ENCODE peak calls at places on chromosomes 2 and 18, in seven cellular contexts. U is stimulated activated CD4-positive, alpha-beta T cell treated with anti-CD3 and anti-CD28 coated beads, Interleukin-2, amount 100 ng/mL, for 48 hours; O is NCI-H460; V is NCI-H1092; X is NCI-H524; H is fibroblast of pulmonary artery; I is nephron progenitor cell. P is an unnamed sample.

GRCh38 chr2:172643142-172643541 is 87.3 kb downstream of the PDK1 start:
- DNase-seq in X (no peak), V (no peak), H (no peak), I (no peak), U (no peak), O (peak; percentile 98), P (peak; percentile 49)

GRCh38 chr2:176163655-176164021 is 6.5 kb downstream of the HOXD3 start:
- DNase-seq in H (no peak), V (no peak), U (no peak), O (no peak), I (no peak), X (no peak), P (no peak)

GRCh38 chr2:27799646-27800010 is 28.1 kb downstream of the MRPL33 start:
- DNase-seq in H (no peak), U (no peak), X (no peak), O (no peak), V (no peak), I (no peak), P (no peak)

GRCh38 chr18:49869354-49869753 is 56.0 kb upstream of the ACAA2 start:
- DNase-seq in I (no peak), O (no peak), V (peak; percentile 33), H (no peak), U (no peak), X (no peak), P (no peak)

GRCh38 chr2:49950635-49951034 is 796.3 kb upstream of the FSHR start:
- DNase-seq in U (no peak), O (no peak), X (no peak), I (no peak), V (no peak), H (no peak), P (no peak)

GRCh38 chr2:1032030-1032429 is 81.4 kb downstream of the SNTG2 start:
- DNase-seq in I (no peak), V (no peak), H (no peak), X (no peak), U (peak; percentile 10), O (no peak), P (no peak)

GRCh38 chr18:28365406-28365805 is 188.5 kb upstream of the CDH2 start:
- DNase-seq in O (no peak), V (no peak), U (no peak), I (no peak), X (no peak), H (peak; percentile 71), P (peak; percentile 39)

GRCh38 chr2:135783416-135783815 is 41.8 kb downstream of the UBXN4 start:
- DNase-seq in V (no peak), I (no peak), U (no peak), X (no peak), H (no peak), O (no peak), P (peak; percentile 4)

GRCh38 chr2:217371681-217372297 is 511.9 kb upstream of the TNP1 start:
- DNase-seq in U (no peak), O (no peak), I (no peak), V (no peak), H (no peak), X (no peak), P (no peak)

GRCh38 chr2:159736048-159736447 is 23.7 kb downstream of the MARCHF7 start:
- DNase-seq in I (no peak), H (peak; percentile 18), O (no peak), U (no peak), X (no peak), V (no peak), P (no peak)

GRCh38 chr18:65768379-65768778 is 17.6 kb downstream of the CDH7 start:
- DNase-seq in X (no peak), O (peak; percentile 83), I (no peak), U (no peak), H (no peak), V (no peak), P (peak; percentile 63)

GRCh38 chr2:233934524-233934923 is 17.4 kb downstream of the TRPM8 start:
- DNase-seq in O (no peak), U (no peak), H (no peak), I (no peak), X (no peak), V (no peak), P (no peak)

GRCh38 chr2:101983928-101984327 is 7.8 kb upstream of the IL1R2 start:
- DNase-seq in I (no peak), V (no peak), U (no peak), X (no peak), H (peak; percentile 48), O (no peak), P (peak; percentile 77)

GRCh38 chr18:55879331-55879730 is 291.3 kb upstream of the TCF4 start:
- DNase-seq in U (no peak), O (no peak), V (no peak), I (no peak), H (no peak), X (no peak), P (no peak)

GRCh38 chr2:203451011-203451410 is 84.1 kb downstream of the RAPH1 start:
- DNase-seq in X (no peak), U (no peak), I (no peak), V (no peak), O (no peak), H (peak; percentile 29), P (no peak)

GRCh38 chr2:53445376-53446072 is 322.1 kb upstream of the CHAC2 start:
- DNase-seq in I (no peak), U (no peak), X (no peak), H (peak; percentile 23), V (no peak), O (no peak), P (no peak)

GRCh38 chr2:127573298-127573697 is 37.8 kb downstream of the MYO7B start:
- DNase-seq in V (no peak), O (no peak), H (no peak), X (no peak), I (no peak), U (no peak), P (no peak)

GRCh38 chr18:23538040-23538439 is 34.7 kb downstream of the RMC1 start:
- DNase-seq in V (no peak), H (no peak), O (no peak), X (no peak), I (no peak), U (no peak), P (no peak)

GRCh38 chr18:59950215-59950944 is 50.6 kb downstream of the PMAIP1 start:
- DNase-seq in X (no peak), V (no peak), I (no peak), O (no peak), U (peak; percentile 15), H (no peak), P (no peak)

GRCh38 chr2:128424406-128424805 is 105.7 kb upstream of the HS6ST1 start:
- DNase-seq in U (no peak), V (no peak), H (no peak), I (no peak), O (no peak), X (no peak), P (no peak)

GRCh38 chr2:234996467-234997270 is 44.9 kb downstream of the SH3BP4 start:
- DNase-seq in I (peak; percentile 57), U (no peak), V (no peak), O (no peak), H (peak; percentile 67), X (no peak), P (no peak)

GRCh38 chr2:105449083-105449482 is 50.2 kb upstream of the FHL2 start:
- DNase-seq in I (no peak), O (no peak), U (no peak), X (peak; percentile 15), H (no peak), V (peak; percentile 13), P (peak; percentile 99)

GRCh38 chr2:124661558-124661957 is 636.5 kb downstream of the CNTNAP5 start:
- DNase-seq in I (no peak), O (no peak), V (no peak), U (no peak), H (no peak), X (no peak), P (no peak)

GRCh38 chr2:139805378-139805777 is 1025.2 kb upstream of the NXPH2 start:
- DNase-seq in X (peak; percentile 94), V (no peak), U (no peak), I (no peak), H (peak; percentile 4), O (no peak), P (no peak)

GRCh38 chr2:218387369-218388194 is 5.5 kb downstream of the SLC11A1 start:
- DNase-seq in U (no peak), I (peak; percentile 72), O (peak; percentile 45), V (no peak), H (peak; percentile 86), X (peak; percentile 55), P (peak; percentile 94)

GRCh38 chr18:34848695-34849094 is 138.6 kb downstream of the DTNA start:
- DNase-seq in U (no peak), V (no peak), O (no peak), X (no peak), H (no peak), I (no peak), P (no peak)

GRCh38 chr2:105593221-105593967 is 151.3 kb upstream of the NCK2 start:
- DNase-seq in U (no peak), H (no peak), V (no peak), X (no peak), O (no peak), I (no peak), P (no peak)

GRCh38 chr2:46850742-46851141 is 64.9 kb downstream of the MCFD2 start:
- DNase-seq in I (no peak), O (no peak), V (no peak), H (peak; percentile 93), X (no peak), U (no peak), P (no peak)

GRCh38 chr2:241772063-241772499 is 4.5 kb upstream of the GAL3ST2 start:
- DNase-seq in V (no peak), I (no peak), H (no peak), O (no peak), U (no peak), X (no peak), P (no peak)

P was measured in DMS53.